ENCODE peak calls at places on chromosomes 16 and 17, in four cellular contexts. One of them, this sample, is unnamed.

GRCh38 chr16:85624646-85625045 is 11.5 kb downstream of the GSE1 start:
- DNase-seq in H9: no peak
- DNase-seq in Caco-2: no peak
- DNase-seq in epithelial cell of esophagus: no peak
- DNase-seq in this sample: no peak

GRCh38 chr17:79622201-79622601 is 11.3 kb upstream of the RBFOX3 start:
- DNase-seq in H9: peak; percentile 30
- DNase-seq in Caco-2: peak; percentile 32
- DNase-seq in epithelial cell of esophagus: no peak
- DNase-seq in this sample: no peak

GRCh38 chr16:46774743-46775177 is 26.6 kb upstream of the MYLK3 start:
- DNase-seq in H9: no peak
- DNase-seq in Caco-2: no peak
- DNase-seq in epithelial cell of esophagus: no peak
- DNase-seq in this sample: no peak

GRCh38 chr17:38789185-38789584 is 10.2 kb downstream of the PIP4K2B start:
- DNase-seq in H9: no peak
- DNase-seq in Caco-2: no peak
- DNase-seq in epithelial cell of esophagus: no peak
- DNase-seq in this sample: no peak

GRCh38 chr17:82876602-82877391 is 37.0 kb upstream of the ZNF750 start:
- DNase-seq in H9: peak; percentile 69
- DNase-seq in Caco-2: peak; percentile 83
- DNase-seq in epithelial cell of esophagus: peak; percentile 91
- DNase-seq in this sample: peak; percentile 38

GRCh38 chr16:51024703-51025102 is 126.4 kb downstream of the SALL1 start:
- DNase-seq in H9: no peak
- DNase-seq in Caco-2: no peak
- DNase-seq in epithelial cell of esophagus: no peak
- DNase-seq in this sample: no peak

GRCh38 chr17:61018938-61019337 is 341.3 kb downstream of the BCAS3 start:
- DNase-seq in H9: peak; percentile 39
- DNase-seq in Caco-2: no peak
- DNase-seq in epithelial cell of esophagus: no peak
- DNase-seq in this sample: no peak

GRCh38 chr16:88078111-88078775 is 127.0 kb downstream of the BANP start:
- DNase-seq in H9: no peak
- DNase-seq in Caco-2: no peak
- DNase-seq in epithelial cell of esophagus: no peak
- DNase-seq in this sample: no peak

GRCh38 chr17:30926516-30926915 is 4.8 kb downstream of the ADAP2 start:
- DNase-seq in H9: no peak
- DNase-seq in Caco-2: no peak
- DNase-seq in epithelial cell of esophagus: no peak
- DNase-seq in this sample: no peak

GRCh38 chr16:11395008-11395948 is 50.0 kb downstream of the RMI2 start:
- DNase-seq in H9: no peak
- DNase-seq in Caco-2: no peak
- DNase-seq in epithelial cell of esophagus: no peak
- DNase-seq in this sample: no peak

GRCh38 chr17:4560837-4561241 is 462 bp upstream of the GGT6 start:
- DNase-seq in H9: peak; percentile 74
- DNase-seq in Caco-2: no peak
- DNase-seq in epithelial cell of esophagus: no peak
- DNase-seq in this sample: no peak

GRCh38 chr16:476039-476438 is 50.6 kb downstream of the RAB11FIP3 start:
- DNase-seq in H9: no peak
- DNase-seq in Caco-2: no peak
- DNase-seq in epithelial cell of esophagus: no peak
- DNase-seq in this sample: no peak

GRCh38 chr17:21232033-21232749 is 18.2 kb upstream of the TMEM11 start:
- DNase-seq in H9: no peak
- DNase-seq in Caco-2: no peak
- DNase-seq in epithelial cell of esophagus: no peak
- DNase-seq in this sample: no peak

GRCh38 chr17:9529033-9529748 is 46.4 kb downstream of the STX8 start:
- DNase-seq in H9: no peak
- DNase-seq in Caco-2: no peak
- DNase-seq in epithelial cell of esophagus: peak; percentile 39
- DNase-seq in this sample: no peak

GRCh38 chr16:76970745-76971099 is 220.3 kb upstream of the MON1B start:
- DNase-seq in H9: no peak
- DNase-seq in Caco-2: no peak
- DNase-seq in epithelial cell of esophagus: no peak
- DNase-seq in this sample: no peak

GRCh38 chr17:77468897-77469296 is 328.1 kb downstream of the SEC14L1 start:
- DNase-seq in H9: no peak
- DNase-seq in Caco-2: no peak
- DNase-seq in epithelial cell of esophagus: no peak
- DNase-seq in this sample: no peak

GRCh38 chr17:77470330-77470786 is 329.6 kb downstream of the SEC14L1 start:
- DNase-seq in H9: no peak
- DNase-seq in Caco-2: no peak
- DNase-seq in epithelial cell of esophagus: no peak
- DNase-seq in this sample: no peak

GRCh38 chr17:77472837-77473214 is 332.1 kb downstream of the SEC14L1 start:
- DNase-seq in H9: no peak
- DNase-seq in Caco-2: no peak
- DNase-seq in epithelial cell of esophagus: no peak
- DNase-seq in this sample: no peak

GRCh38 chr17:77471984-77472836 is 331.4 kb downstream of the SEC14L1 start:
- DNase-seq in H9: peak; percentile 83
- DNase-seq in Caco-2: no peak
- DNase-seq in epithelial cell of esophagus: peak; percentile 72
- DNase-seq in this sample: no peak

GRCh38 chr17:77470800-77471733 is 330.3 kb downstream of the SEC14L1 start:
- DNase-seq in H9: peak; percentile 86
- DNase-seq in Caco-2: peak; percentile 81
- DNase-seq in epithelial cell of esophagus: peak; percentile 47
- DNase-seq in this sample: no peak
- TF ChIP-seq CTCF in H9: peak; percentile 28
- TF ChIP-seq CTCF in Caco-2: peak; percentile 32
- TF ChIP-seq CTCF in epithelial cell of esophagus: no peak
- TF ChIP-seq CTCF in this sample: no peak

DNA sequence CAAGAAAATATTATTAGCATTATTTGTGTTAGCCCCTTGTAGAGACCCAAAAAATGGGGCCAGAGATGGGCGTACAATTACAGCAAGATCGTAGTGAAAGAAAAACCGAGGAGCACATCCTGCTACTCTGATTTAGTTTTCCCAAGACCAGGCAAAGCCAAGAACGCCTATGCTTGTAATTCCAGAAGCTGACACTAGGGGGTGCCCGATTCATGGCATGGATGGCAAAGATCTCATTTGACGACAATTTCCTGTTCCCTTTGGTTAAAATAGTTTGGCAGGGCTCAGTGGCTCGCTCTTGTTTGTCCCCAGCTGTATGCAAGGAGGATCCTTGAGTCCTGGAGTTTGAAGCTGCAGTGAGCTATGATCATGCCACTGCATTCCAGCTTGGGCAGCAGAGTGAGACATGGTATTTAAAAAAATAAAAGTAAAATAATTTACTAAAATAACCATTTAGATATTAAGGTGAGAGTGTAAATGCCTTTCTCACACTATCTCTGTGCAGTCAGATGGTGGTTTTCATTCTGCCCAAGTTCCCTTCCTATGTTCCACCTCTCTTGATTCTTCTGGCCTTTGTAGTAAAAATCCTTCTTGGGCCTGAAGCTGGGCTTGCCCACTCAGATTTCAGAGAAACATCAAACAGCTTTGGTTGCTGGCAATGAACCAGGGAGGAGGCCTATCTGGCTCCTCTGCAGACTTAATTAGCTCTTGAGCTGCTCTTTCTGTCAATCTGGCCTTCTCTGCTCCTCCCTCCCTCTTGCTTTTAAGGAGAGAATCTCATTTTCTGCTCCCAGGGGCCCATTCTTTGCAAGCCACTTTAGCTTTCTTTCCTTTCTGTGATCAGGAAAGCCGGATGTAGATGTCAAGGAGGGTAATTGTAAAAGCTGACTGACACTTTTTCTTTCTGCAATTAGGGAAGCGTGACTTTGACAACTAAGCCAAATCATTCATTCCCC is 31.2 kb downstream of the TMEM238L start:
- DNase-seq in H9: peak; percentile 91
- DNase-seq in Caco-2: no peak
- DNase-seq in epithelial cell of esophagus: no peak
- DNase-seq in this sample: no peak
- TF ChIP-seq CTCF in H9: peak; percentile 97
- TF ChIP-seq CTCF in Caco-2: peak; percentile 36
- TF ChIP-seq CTCF in epithelial cell of esophagus: peak; percentile 49
- TF ChIP-seq CTCF in this sample: peak; percentile 69

GRCh38 chr17:45236002-45236606 is 14.4 kb downstream of the FMNL1 start:
- DNase-seq in H9: peak; percentile 52
- DNase-seq in Caco-2: no peak
- DNase-seq in epithelial cell of esophagus: no peak
- DNase-seq in this sample: no peak
- TF ChIP-seq CTCF in H9: no peak
- TF ChIP-seq CTCF in Caco-2: no peak
- TF ChIP-seq CTCF in epithelial cell of esophagus: no peak
- TF ChIP-seq CTCF in this sample: peak; percentile 33

DNA sequence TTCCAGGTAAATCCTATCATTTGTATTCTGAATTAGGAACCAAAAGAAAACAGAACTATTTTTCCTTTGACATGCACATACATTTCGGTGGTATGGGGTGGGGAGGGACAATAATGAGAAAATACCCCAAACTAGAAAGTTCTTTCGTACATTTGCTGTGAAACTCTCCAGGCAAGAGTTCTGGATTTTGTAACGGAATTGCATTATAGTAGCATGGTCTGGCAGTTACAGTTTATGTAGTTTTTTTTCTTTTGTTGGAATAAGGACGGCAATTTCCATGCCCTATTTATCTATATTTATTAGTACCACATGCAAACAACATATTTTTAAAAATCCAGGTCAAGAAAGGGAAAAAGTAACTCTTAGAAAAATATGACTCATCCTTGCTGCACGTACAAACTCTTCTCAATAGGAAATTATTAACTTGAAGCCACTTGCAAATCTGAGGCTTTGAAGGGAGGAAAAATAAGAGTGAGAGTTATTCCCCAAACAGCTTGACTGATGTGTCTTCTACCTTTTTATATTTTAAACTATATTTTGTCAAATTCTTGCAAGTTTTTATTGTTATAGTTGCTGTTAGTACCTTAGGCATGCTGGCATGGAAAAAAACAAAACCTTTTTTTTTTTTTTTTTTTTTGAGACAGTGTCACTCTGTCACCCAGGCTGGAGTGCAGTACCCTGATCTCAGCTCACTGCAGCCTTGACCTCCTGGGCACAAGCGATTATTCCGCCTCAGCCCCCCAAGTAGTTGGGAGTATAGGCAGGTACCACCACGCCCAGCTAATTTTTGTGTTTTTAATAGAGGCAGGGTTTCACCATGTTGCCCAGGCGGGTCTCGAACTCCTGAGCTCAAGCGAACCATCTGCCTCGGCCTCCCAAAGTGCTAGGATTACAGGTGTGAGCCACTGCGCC is 69.3 kb downstream of the WWP2 start:
- DNase-seq in H9: no peak
- DNase-seq in Caco-2: no peak
- DNase-seq in epithelial cell of esophagus: no peak
- DNase-seq in this sample: no peak
- TF ChIP-seq CTCF in H9: no peak
- TF ChIP-seq CTCF in Caco-2: no peak
- TF ChIP-seq CTCF in epithelial cell of esophagus: no peak
- TF ChIP-seq CTCF in this sample: no peak

DNA sequence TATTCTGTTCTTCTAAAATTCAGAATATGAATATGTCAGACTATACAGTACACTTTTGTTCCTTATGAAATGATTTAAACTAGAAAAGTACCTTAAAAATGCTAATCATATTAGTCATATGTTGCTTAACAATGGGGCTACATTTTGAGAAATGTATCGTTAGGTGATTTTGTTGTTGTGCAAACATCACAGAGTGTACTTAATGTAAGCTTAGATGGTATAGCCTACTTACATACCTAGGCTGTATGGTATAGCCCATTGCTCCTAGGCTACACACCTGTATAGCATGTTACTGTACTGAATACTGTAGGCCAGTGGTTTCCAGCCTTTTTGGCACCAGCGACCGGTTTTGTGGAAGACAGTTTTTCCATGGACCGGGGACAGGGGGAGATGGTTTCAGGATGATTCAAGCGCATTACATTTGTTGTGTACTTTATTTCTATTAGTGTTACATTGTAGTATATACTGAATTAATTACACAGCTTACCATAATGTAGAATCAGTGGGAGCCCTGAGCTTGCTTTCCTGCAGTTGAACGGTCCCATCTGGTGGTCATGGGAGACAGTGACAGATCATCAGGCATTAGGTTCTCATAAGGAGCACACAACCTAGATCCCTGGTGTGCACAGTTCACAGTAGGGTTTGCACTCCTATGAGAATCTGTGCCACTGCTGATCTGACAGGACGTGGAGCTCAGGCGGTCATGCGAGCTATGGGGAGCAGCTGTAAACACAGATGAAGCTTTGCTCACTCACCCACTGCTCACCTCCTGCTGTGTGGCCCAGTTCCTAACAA is 35.0 kb upstream of the MRC2 start:
- DNase-seq in H9: no peak
- DNase-seq in Caco-2: no peak
- DNase-seq in epithelial cell of esophagus: peak; percentile 70
- DNase-seq in this sample: no peak
- TF ChIP-seq CTCF in H9: no peak
- TF ChIP-seq CTCF in Caco-2: no peak
- TF ChIP-seq CTCF in epithelial cell of esophagus: no peak
- TF ChIP-seq CTCF in this sample: no peak

GRCh38 chr17:36545093-36545464 is 360 bp downstream of the GGNBP2 start:
- DNase-seq in H9: no peak
- DNase-seq in Caco-2: no peak
- DNase-seq in epithelial cell of esophagus: no peak
- DNase-seq in this sample: peak; percentile 72

GRCh38 chr17:36545465-36546417 is 1.0 kb downstream of the GGNBP2 start:
- DNase-seq in H9: peak; percentile 100
- DNase-seq in Caco-2: peak; percentile 99
- DNase-seq in epithelial cell of esophagus: peak; percentile 98
- DNase-seq in this sample: peak; percentile 98

GRCh38 chr17:36544320-36545092 is at the start of gene GGNBP2:
- DNase-seq in H9: peak; percentile 96
- DNase-seq in Caco-2: peak; percentile 95
- DNase-seq in epithelial cell of esophagus: peak; percentile 98
- DNase-seq in this sample: peak; percentile 83

GRCh38 chr17:36542755-36543154 is 2.0 kb upstream of the GGNBP2 start:
- DNase-seq in H9: no peak
- DNase-seq in Caco-2: no peak
- DNase-seq in epithelial cell of esophagus: no peak
- DNase-seq in this sample: no peak

DNA sequence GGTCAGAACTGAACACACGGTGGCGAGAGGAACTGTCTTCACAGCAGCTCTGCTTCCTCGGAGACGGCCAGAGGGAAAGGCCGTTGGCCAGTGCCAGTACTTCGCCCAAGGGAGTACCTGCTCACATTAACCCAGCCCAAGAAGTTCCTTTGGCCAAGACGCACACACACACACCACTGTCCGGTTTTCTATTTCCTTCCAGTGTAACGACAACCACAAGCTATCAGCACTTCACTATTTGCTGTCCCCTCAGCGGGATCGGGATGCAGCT is 735 bp upstream of the GGNBP2 start:
- DNase-seq in H9: peak; percentile 66
- DNase-seq in Caco-2: peak; percentile 65
- DNase-seq in epithelial cell of esophagus: peak; percentile 45
- DNase-seq in this sample: peak; percentile 11
- TF ChIP-seq CTCF in H9: no peak
- TF ChIP-seq CTCF in Caco-2: peak; percentile 11
- TF ChIP-seq CTCF in epithelial cell of esophagus: peak; percentile 15
- TF ChIP-seq CTCF in this sample: no peak

GRCh38 chr17:80894439-80894721 is 97.3 kb upstream of the CHMP6 start:
- DNase-seq in H9: no peak
- DNase-seq in Caco-2: no peak
- DNase-seq in epithelial cell of esophagus: no peak
- DNase-seq in this sample: no peak
- TF ChIP-seq CTCF in H9: peak; percentile 37
- TF ChIP-seq CTCF in Caco-2: peak; percentile 9
- TF ChIP-seq CTCF in epithelial cell of esophagus: peak; percentile 27
- TF ChIP-seq CTCF in this sample: no peak